ENCODE peak calls at places on chromosomes 2 and 18, in seven cellular contexts. One of them, this sample, is unnamed.

GRCh38 chr18:48994044-48994651 is 43.4 kb upstream of the SMAD7 start:
- DNase-seq in pancreas: no peak
- DNase-seq in CD4-positive, alpha-beta memory T cell: no peak
- DNase-seq in endothelial cell of umbilical vein: no peak
- DNase-seq in NCI-H1930: no peak
- DNase-seq in GM23338: no peak
- DNase-seq in HFFc6: peak
- DNase-seq in this sample: peak

GRCh38 chr2:241066171-241066892 is 35.8 kb downstream of the MTERF4 start:
- DNase-seq in HFFc6: no peak
- DNase-seq in pancreas: peak
- DNase-seq in NCI-H1930: no peak
- DNase-seq in GM23338: no peak
- DNase-seq in endothelial cell of umbilical vein: no peak
- DNase-seq in CD4-positive, alpha-beta memory T cell: no peak
- DNase-seq in this sample: no peak

GRCh38 chr2:45173513-45173912 is 164.3 kb upstream of the SIX2 start:
- DNase-seq in NCI-H1930: no peak
- DNase-seq in endothelial cell of umbilical vein: peak
- DNase-seq in pancreas: no peak
- DNase-seq in CD4-positive, alpha-beta memory T cell: no peak
- DNase-seq in HFFc6: peak
- DNase-seq in GM23338: no peak
- DNase-seq in this sample: no peak

GRCh38 chr18:47756364-47757016 is 174.0 kb downstream of the SMAD2 start:
- DNase-seq in endothelial cell of umbilical vein: peak
- DNase-seq in GM23338: peak
- DNase-seq in NCI-H1930: peak
- DNase-seq in HFFc6: peak
- DNase-seq in CD4-positive, alpha-beta memory T cell: peak
- DNase-seq in pancreas: peak
- DNase-seq in this sample: peak

GRCh38 chr2:189128961-189129360 is 50.6 kb downstream of the COL5A2 start:
- DNase-seq in GM23338: no peak
- DNase-seq in pancreas: no peak
- DNase-seq in endothelial cell of umbilical vein: no peak
- DNase-seq in NCI-H1930: no peak
- DNase-seq in HFFc6: no peak
- DNase-seq in CD4-positive, alpha-beta memory T cell: no peak
- DNase-seq in this sample: no peak

GRCh38 chr18:1094408-1094807 is 189.7 kb downstream of the ADCYAP1 start:
- DNase-seq in HFFc6: no peak
- DNase-seq in pancreas: no peak
- DNase-seq in GM23338: no peak
- DNase-seq in NCI-H1930: no peak
- DNase-seq in endothelial cell of umbilical vein: no peak
- DNase-seq in CD4-positive, alpha-beta memory T cell: no peak
- DNase-seq in this sample: no peak

GRCh38 chr2:23791030-23791429 is 135.9 kb downstream of the ATAD2B start:
- DNase-seq in NCI-H1930: no peak
- DNase-seq in CD4-positive, alpha-beta memory T cell: no peak
- DNase-seq in GM23338: no peak
- DNase-seq in pancreas: no peak
- DNase-seq in HFFc6: peak
- DNase-seq in endothelial cell of umbilical vein: peak
- DNase-seq in this sample: no peak

GRCh38 chr18:58195278-58195721 is 151.3 kb downstream of the NEDD4L start:
- DNase-seq in CD4-positive, alpha-beta memory T cell: peak
- DNase-seq in HFFc6: no peak
- DNase-seq in GM23338: peak
- DNase-seq in pancreas: peak
- DNase-seq in endothelial cell of umbilical vein: no peak
- DNase-seq in NCI-H1930: no peak
- DNase-seq in this sample: peak

GRCh38 chr2:232633413-232634318 is at the start of gene EFHD1:
- DNase-seq in HFFc6: no peak
- DNase-seq in GM23338: peak
- DNase-seq in CD4-positive, alpha-beta memory T cell: peak
- DNase-seq in NCI-H1930: peak
- DNase-seq in endothelial cell of umbilical vein: peak
- DNase-seq in pancreas: peak
- DNase-seq in this sample: peak

GRCh38 chr18:73461038-73461779 is 593.4 kb upstream of the NETO1 start:
- DNase-seq in pancreas: no peak
- DNase-seq in HFFc6: no peak
- DNase-seq in endothelial cell of umbilical vein: no peak
- DNase-seq in CD4-positive, alpha-beta memory T cell: no peak
- DNase-seq in NCI-H1930: no peak
- DNase-seq in GM23338: peak
- DNase-seq in this sample: no peak

GRCh38 chr2:240301256-240301795 is 134.1 kb upstream of the GPC1 start:
- DNase-seq in CD4-positive, alpha-beta memory T cell: no peak
- DNase-seq in endothelial cell of umbilical vein: no peak
- DNase-seq in NCI-H1930: no peak
- DNase-seq in pancreas: peak
- DNase-seq in GM23338: no peak
- DNase-seq in HFFc6: no peak
- DNase-seq in this sample: no peak

GRCh38 chr2:240703417-240704341 is 12.0 kb downstream of the AQP12A start:
- DNase-seq in pancreas: peak
- DNase-seq in HFFc6: no peak
- DNase-seq in GM23338: no peak
- DNase-seq in NCI-H1930: no peak
- DNase-seq in CD4-positive, alpha-beta memory T cell: no peak
- DNase-seq in endothelial cell of umbilical vein: no peak
- DNase-seq in this sample: no peak

GRCh38 chr2:201915446-201915845 is 109.1 kb downstream of the CDK15 start:
- DNase-seq in NCI-H1930: no peak
- DNase-seq in pancreas: no peak
- DNase-seq in endothelial cell of umbilical vein: no peak
- DNase-seq in GM23338: no peak
- DNase-seq in CD4-positive, alpha-beta memory T cell: no peak
- DNase-seq in HFFc6: no peak
- DNase-seq in this sample: no peak

GRCh38 chr2:226524381-226524843 is 275.2 kb downstream of the IRS1 start:
- DNase-seq in GM23338: no peak
- DNase-seq in CD4-positive, alpha-beta memory T cell: no peak
- DNase-seq in pancreas: no peak
- DNase-seq in HFFc6: peak
- DNase-seq in endothelial cell of umbilical vein: no peak
- DNase-seq in NCI-H1930: no peak
- DNase-seq in this sample: no peak

GRCh38 chr2:11750917-11751316 is 4.5 kb downstream of the LPIN1 start:
- DNase-seq in HFFc6: no peak
- DNase-seq in GM23338: no peak
- DNase-seq in NCI-H1930: no peak
- DNase-seq in CD4-positive, alpha-beta memory T cell: no peak
- DNase-seq in endothelial cell of umbilical vein: no peak
- DNase-seq in pancreas: no peak
- DNase-seq in this sample: no peak

GRCh38 chr2:209830722-209831465 is 59.3 kb downstream of the UNC80 start:
- DNase-seq in pancreas: no peak
- DNase-seq in NCI-H1930: no peak
- DNase-seq in GM23338: no peak
- DNase-seq in CD4-positive, alpha-beta memory T cell: no peak
- DNase-seq in HFFc6: no peak
- DNase-seq in endothelial cell of umbilical vein: no peak
- DNase-seq in this sample: no peak

GRCh38 chr18:2656237-2657042 is 914 bp downstream of the SMCHD1 start:
- DNase-seq in HFFc6: peak
- DNase-seq in CD4-positive, alpha-beta memory T cell: peak
- DNase-seq in endothelial cell of umbilical vein: peak
- DNase-seq in GM23338: peak
- DNase-seq in pancreas: peak
- DNase-seq in NCI-H1930: peak
- DNase-seq in this sample: peak

GRCh38 chr2:122634261-122634660 is 878.8 kb downstream of the TSN start:
- DNase-seq in pancreas: no peak
- DNase-seq in NCI-H1930: no peak
- DNase-seq in endothelial cell of umbilical vein: no peak
- DNase-seq in HFFc6: peak
- DNase-seq in CD4-positive, alpha-beta memory T cell: no peak
- DNase-seq in GM23338: no peak
- DNase-seq in this sample: no peak

GRCh38 chr2:9347411-9347853 is 75.9 kb downstream of the ITGB1BP1 start:
- DNase-seq in pancreas: no peak
- DNase-seq in HFFc6: peak
- DNase-seq in CD4-positive, alpha-beta memory T cell: no peak
- DNase-seq in GM23338: no peak
- DNase-seq in endothelial cell of umbilical vein: peak
- DNase-seq in NCI-H1930: no peak
- DNase-seq in this sample: peak

GRCh38 chr2:16210841-16211240 is 270.5 kb downstream of the MYCN start:
- DNase-seq in GM23338: no peak
- DNase-seq in HFFc6: no peak
- DNase-seq in NCI-H1930: no peak
- DNase-seq in pancreas: no peak
- DNase-seq in CD4-positive, alpha-beta memory T cell: no peak
- DNase-seq in endothelial cell of umbilical vein: no peak
- DNase-seq in this sample: no peak

GRCh38 chr2:127102464-127103242 is 4.3 kb downstream of the BIN1 start:
- DNase-seq in NCI-H1930: no peak
- DNase-seq in GM23338: no peak
- DNase-seq in HFFc6: no peak
- DNase-seq in endothelial cell of umbilical vein: no peak
- DNase-seq in pancreas: peak
- DNase-seq in CD4-positive, alpha-beta memory T cell: no peak
- DNase-seq in this sample: no peak

GRCh38 chr2:28612131-28612812 is 116.4 kb downstream of the PLB1 start:
- DNase-seq in pancreas: no peak
- DNase-seq in GM23338: no peak
- DNase-seq in NCI-H1930: no peak
- DNase-seq in CD4-positive, alpha-beta memory T cell: no peak
- DNase-seq in HFFc6: no peak
- DNase-seq in endothelial cell of umbilical vein: no peak
- DNase-seq in this sample: no peak

GRCh38 chr2:144671695-144672094 is 151.8 kb upstream of the ZEB2 start:
- DNase-seq in endothelial cell of umbilical vein: no peak
- DNase-seq in GM23338: no peak
- DNase-seq in pancreas: no peak
- DNase-seq in NCI-H1930: no peak
- DNase-seq in CD4-positive, alpha-beta memory T cell: no peak
- DNase-seq in HFFc6: no peak
- DNase-seq in this sample: no peak

GRCh38 chr18:9449580-9449979 is 25.7 kb upstream of the RALBP1 start:
- DNase-seq in endothelial cell of umbilical vein: no peak
- DNase-seq in CD4-positive, alpha-beta memory T cell: no peak
- DNase-seq in NCI-H1930: no peak
- DNase-seq in HFFc6: no peak
- DNase-seq in GM23338: no peak
- DNase-seq in pancreas: no peak
- DNase-seq in this sample: no peak

GRCh38 chr2:160144278-160144990 is 55.6 kb downstream of the ITGB6 start:
- DNase-seq in pancreas: no peak
- DNase-seq in GM23338: no peak
- DNase-seq in CD4-positive, alpha-beta memory T cell: no peak
- DNase-seq in endothelial cell of umbilical vein: no peak
- DNase-seq in HFFc6: no peak
- DNase-seq in NCI-H1930: no peak
- DNase-seq in this sample: no peak

GRCh38 chr2:150292807-150293206 is 194.7 kb downstream of the RND3 start:
- DNase-seq in GM23338: no peak
- DNase-seq in CD4-positive, alpha-beta memory T cell: no peak
- DNase-seq in pancreas: no peak
- DNase-seq in endothelial cell of umbilical vein: no peak
- DNase-seq in HFFc6: peak
- DNase-seq in NCI-H1930: no peak
- DNase-seq in this sample: no peak

GRCh38 chr2:239144713-239144999 is 256.2 kb downstream of the HDAC4 start:
- DNase-seq in pancreas: peak
- DNase-seq in HFFc6: no peak
- DNase-seq in NCI-H1930: no peak
- DNase-seq in CD4-positive, alpha-beta memory T cell: no peak
- DNase-seq in endothelial cell of umbilical vein: no peak
- DNase-seq in GM23338: no peak
- DNase-seq in this sample: no peak

GRCh38 chr2:85504434-85505261 is 34.3 kb upstream of the MAT2A start:
- DNase-seq in pancreas: no peak
- DNase-seq in GM23338: no peak
- DNase-seq in CD4-positive, alpha-beta memory T cell: no peak
- DNase-seq in endothelial cell of umbilical vein: peak
- DNase-seq in NCI-H1930: no peak
- DNase-seq in HFFc6: peak
- DNase-seq in this sample: peak

This sample was measured in thyroid gland.